ENCODE peak calls at places on chromosomes 16 and 17, in six cellular contexts. W is CD8-positive, alpha-beta T cell; C is thoracic aorta; I is left ventricle myocardium inferior; D is cardiac muscle cell; R is heart right ventricle. U is an unnamed sample.

GRCh38 chr16:47873434-47873833 is 282.4 kb downstream of the ABCC12 start:
- DNase-seq in R (no peak), I (no peak), D (no peak), C (no peak), W (no peak), U (no peak)

GRCh38 chr17:64992325-64992802 is 64.2 kb downstream of the GNA13 start:
- DNase-seq in R (no peak), I (no peak), D (no peak), W (no peak), C (no peak), U (no peak)

GRCh38 chr16:74192281-74192680 is 104.3 kb upstream of the PSMD7 start:
- DNase-seq in R (no peak), I (no peak), C (no peak), W (no peak), D (no peak), U (no peak)

GRCh38 chr17:78329263-78330059 is 30.4 kb downstream of the SOCS3 start:
- DNase-seq in I (no peak), D (peak; percentile 72), R (no peak), W (no peak), C (no peak), U (peak; percentile 77)

GRCh38 chr16:681746-682427 is 1.7 kb downstream of the STUB1 start:
- DNase-seq in R (no peak), I (no peak), C (no peak), D (peak; percentile 43), W (no peak), U (no peak)

GRCh38 chr17:40819528-40820125 is 2.8 kb downstream of the KRT10 start:
- DNase-seq in D (peak; percentile 27), I (no peak), C (no peak), W (no peak), R (peak; percentile 51), U (no peak)

GRCh38 chr17:29379084-29379811 is 10.9 kb upstream of the TAOK1 start:
- DNase-seq in C (no peak), R (no peak), W (no peak), D (peak; percentile 33), I (no peak), U (peak; percentile 21)

GRCh38 chr16:88770459-88771293 is 14.3 kb downstream of the PIEZO1 start:
- DNase-seq in D (peak; percentile 78), R (peak; percentile 70), W (peak; percentile 70), C (no peak), I (peak; percentile 61), U (no peak)

GRCh38 chr17:38598536-38598935 is 7.2 kb downstream of the SRCIN1 start:
- DNase-seq in W (no peak), D (peak; percentile 87), I (no peak), R (no peak), C (no peak), U (no peak)

GRCh38 chr16:60729052-60729451 is 1307.2 kb downstream of the CDH8 start:
- DNase-seq in R (no peak), W (no peak), C (no peak), I (no peak), D (no peak), U (no peak)

GRCh38 chr17:80773243-80773991 is 218.2 kb upstream of the CHMP6 start:
- DNase-seq in C (peak; percentile 47), W (no peak), I (peak; percentile 27), R (peak; percentile 59), D (no peak), U (no peak)

GRCh38 chr17:70552230-70552981 is 383.1 kb downstream of the KCNJ2 start:
- DNase-seq in D (peak; percentile 65), R (peak; percentile 8), W (no peak), C (no peak), I (no peak), U (no peak)

GRCh38 chr17:82410014-82410716 is 8.0 kb upstream of the HEXD start:
- DNase-seq in I (no peak), C (no peak), R (no peak), D (no peak), W (no peak), U (no peak)

GRCh38 chr16:49608801-49609200 is 235.2 kb downstream of the C16orf78 start:
- DNase-seq in C (no peak), W (no peak), R (peak; percentile 41), D (peak; percentile 77), I (no peak), U (peak; percentile 66)

GRCh38 chr17:27181935-27182334 is 112.0 kb upstream of the WSB1 start:
- DNase-seq in D (no peak), I (no peak), R (no peak), W (no peak), C (no peak), U (no peak)

GRCh38 chr17:74545456-74546230 is at the start of gene CD300C:
- DNase-seq in C (no peak), D (no peak), I (peak; percentile 30), R (no peak), W (no peak), U (no peak)

GRCh38 chr16:88487920-88488842 is 35.1 kb downstream of the ZFPM1 start:
- DNase-seq in C (no peak), W (no peak), I (no peak), R (no peak), D (no peak), U (no peak)

GRCh38 chr17:46011711-46012505 is 12.9 kb downstream of the STH start:
- DNase-seq in W (no peak), R (no peak), D (no peak), C (no peak), I (no peak), U (no peak)

GRCh38 chr16:24988137-24988535 is 27.0 kb downstream of the ARHGAP17 start:
- DNase-seq in C (no peak), I (no peak), D (peak; percentile 36), W (no peak), R (no peak), U (no peak)
- H3K4me1 ChIP-seq in C (peaks cover 49% of the 10 kb centered on the region), I (peaks cover 100% of the 10 kb centered on the region), D (peaks cover 25% of the 10 kb centered on the region), W (peaks cover 21% of the 10 kb centered on the region), R (peaks cover 97% of the 10 kb centered on the region), U (peaks cover 95% of the 10 kb centered on the region)

DNA sequence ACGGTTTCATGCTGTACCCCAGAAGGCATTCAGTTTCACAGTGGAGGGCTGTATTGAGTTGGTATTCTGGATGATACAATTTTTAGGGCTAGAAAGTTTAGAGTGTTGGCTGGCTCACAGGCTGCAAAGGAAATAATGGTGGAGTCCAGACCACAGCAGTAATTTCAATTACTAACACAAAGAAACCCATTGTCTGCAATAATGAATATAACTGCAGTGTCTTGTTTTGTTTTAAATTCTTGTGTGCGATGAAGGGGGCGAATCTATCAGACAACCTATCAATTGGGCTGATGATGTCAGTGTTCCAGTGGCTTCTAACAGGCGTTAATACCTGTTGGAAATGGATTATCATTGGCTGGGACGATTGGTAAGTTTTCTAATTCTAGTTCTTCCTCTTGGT is 1.5 kb downstream of the SP2 start:
- DNase-seq in C (no peak), D (no peak), R (no peak), I (no peak), W (no peak), U (no peak)
- H3K4me3 ChIP-seq in C (peak overlapping the region; percentile 87), D (peak overlapping the region; percentile 78), R (peak overlapping the region; percentile 71), I (peak overlapping the region; percentile 89), W (no peak overlapping the region), U (no peak overlapping the region)

DNA sequence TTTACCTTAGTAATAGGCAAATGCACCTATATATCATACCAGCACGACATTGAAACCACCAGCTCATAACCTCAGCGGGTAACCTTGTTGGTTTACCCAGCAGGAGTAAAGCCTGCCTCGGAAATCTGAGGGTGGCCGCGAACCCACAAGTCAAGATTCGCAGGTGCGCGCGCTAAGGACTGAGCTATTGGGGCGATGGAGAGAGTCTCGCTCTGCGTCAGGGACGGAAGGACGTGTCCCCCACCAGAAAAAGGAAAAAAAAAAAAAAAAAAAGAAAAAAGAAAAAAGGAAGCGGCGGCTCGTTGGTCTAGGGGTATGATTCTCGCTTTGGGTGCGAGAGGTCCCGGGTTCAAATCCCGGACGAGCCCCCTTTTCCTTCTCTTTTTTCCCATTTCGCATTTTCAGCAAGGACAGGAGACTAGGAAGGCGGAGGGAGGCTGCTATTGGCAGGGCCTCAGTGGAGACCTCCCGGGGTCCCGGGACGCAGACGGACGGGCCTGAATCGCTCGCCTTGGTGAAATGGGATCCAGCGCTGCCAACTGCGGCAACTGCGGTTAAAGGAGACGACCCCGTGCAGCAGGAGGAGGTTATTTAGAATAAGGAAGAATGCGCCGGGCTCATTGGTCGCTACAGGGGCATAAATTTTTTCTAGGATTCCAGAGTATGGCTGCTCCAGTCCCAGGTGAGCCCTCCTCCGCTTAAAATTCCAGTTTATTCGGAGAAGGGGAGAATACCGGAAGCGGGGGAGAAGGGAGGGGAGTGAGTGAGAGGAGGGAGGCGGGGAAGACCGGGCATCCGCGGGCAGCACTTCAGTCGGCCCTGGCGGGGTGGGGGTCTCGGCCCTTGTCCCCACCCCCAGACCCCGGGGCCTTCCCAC is at the start of gene OR1F1:
- DNase-seq in I (no peak), R (no peak), D (peak; percentile 38), C (no peak), W (peak; percentile 64), U (no peak)
- H3K27me3 ChIP-seq in I (peaks cover 100% of the 10 kb centered on the region), R (peaks cover 100% of the 10 kb centered on the region), D (peaks cover 97% of the 10 kb centered on the region), C (peaks cover 47% of the 10 kb centered on the region), W (peaks cover 46% of the 10 kb centered on the region), U (peaks cover 51% of the 10 kb centered on the region)

DNA sequence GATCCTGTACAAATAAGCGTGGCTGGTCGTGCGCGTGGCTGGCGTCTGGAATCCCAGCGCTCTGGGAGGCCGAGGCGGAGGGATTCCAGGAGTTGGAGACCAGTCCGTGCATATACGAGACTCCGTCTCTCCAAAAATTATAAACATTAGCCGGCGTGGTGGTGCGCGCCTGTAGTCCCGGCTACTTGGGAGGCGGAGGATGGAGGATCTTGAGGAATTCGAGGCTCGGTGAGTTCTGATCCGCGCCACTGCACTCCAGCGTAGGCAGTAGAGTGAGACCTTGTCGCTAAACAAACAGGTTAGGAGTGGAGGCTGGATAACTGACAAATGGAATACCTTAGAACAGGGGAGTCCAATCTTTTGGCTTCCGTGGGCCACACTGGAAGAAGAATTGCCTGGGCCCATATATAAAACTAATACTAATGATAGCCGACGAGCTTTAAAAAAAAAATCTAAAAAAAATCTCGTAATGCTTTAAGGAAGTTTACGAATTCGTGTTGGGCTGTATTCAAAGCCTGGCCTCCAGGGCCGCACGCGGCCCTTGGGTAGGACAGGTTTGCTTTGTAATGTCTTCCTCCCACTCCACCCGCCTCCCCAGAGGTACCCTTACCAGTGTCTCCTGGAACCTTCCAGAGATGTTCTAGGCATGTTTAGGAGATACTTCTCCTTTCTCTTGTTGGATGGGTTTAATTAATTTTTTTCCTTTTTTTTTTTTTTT is 909 bp upstream of the RSL1D1 start:
- DNase-seq in W (no peak), D (peak; percentile 43), I (peak; percentile 18), C (no peak), R (no peak), U (no peak)
- H3K4me1 ChIP-seq in W (peaks cover 48% of the 10 kb centered on the region), D (peaks cover 17% of the 10 kb centered on the region), I (peaks cover 69% of the 10 kb centered on the region), C (peaks cover 27% of the 10 kb centered on the region), R (peaks cover 36% of the 10 kb centered on the region), U (peaks cover 43% of the 10 kb centered on the region)

DNA sequence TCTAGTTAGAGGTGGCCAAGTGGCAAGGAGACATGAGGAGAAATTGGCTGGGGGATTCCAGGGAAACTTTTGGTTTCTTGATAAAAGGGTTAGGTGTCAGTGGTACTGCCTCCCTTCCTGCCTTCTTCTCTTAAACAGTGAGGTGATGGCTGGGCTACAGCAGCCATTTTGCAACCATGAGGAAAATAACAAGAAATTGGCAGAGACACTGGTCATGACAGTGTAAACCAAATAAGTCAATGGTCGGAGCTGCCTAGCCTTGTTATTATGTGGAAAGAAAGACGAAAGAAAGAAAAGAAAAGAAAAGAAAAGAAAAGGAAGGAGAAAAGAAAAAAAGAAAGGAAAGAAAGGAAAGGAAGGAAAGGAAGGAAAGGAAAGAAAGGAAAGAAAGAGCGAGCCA is 63.9 kb downstream of the CPPED1 start:
- DNase-seq in R (no peak), C (no peak), D (no peak), W (no peak), I (no peak), U (no peak)
- H3K4me3 ChIP-seq in R (no peak overlapping the region), C (no peak overlapping the region), D (no peak overlapping the region), W (no peak overlapping the region), I (no peak overlapping the region), U (no peak overlapping the region)

U was measured in right atrium auricular region.